ENCODE peak calls at places on chromosomes 16 and 17, in ten cellular contexts. One of them, this sample, is unnamed.
A peak's percentile ranks its signal among the peaks of the same experiment; 100 is the strongest.

GRCh38 chr16:74608944-74609343 is 2.0 kb upstream of the GLG1 start:
- DNase-seq in activated CD8-positive, alpha-beta T cell treated with anti-CD3 and anti-CD28 coated beads for 36 hours: peak; percentile 31
- DNase-seq in foreskin fibroblast: no peak
- DNase-seq in right lobe of liver: no peak
- DNase-seq in nucleus accumbens: no peak
- DNase-seq in germinal center: no peak
- DNase-seq in small intestine: no peak
- DNase-seq in AG09309: no peak
- DNase-seq in hippocampal formation: no peak
- DNase-seq in glomerular endothelial cell: no peak
- DNase-seq in this sample: peak; percentile 15

GRCh38 chr16:89478576-89479221 is 11.7 kb downstream of the ANKRD11 start:
- DNase-seq in activated CD8-positive, alpha-beta T cell treated with anti-CD3 and anti-CD28 coated beads for 36 hours: peak; percentile 37
- DNase-seq in foreskin fibroblast: peak; percentile 50
- DNase-seq in right lobe of liver: no peak
- DNase-seq in nucleus accumbens: no peak
- DNase-seq in germinal center: no peak
- DNase-seq in small intestine: no peak
- DNase-seq in AG09309: no peak
- DNase-seq in hippocampal formation: no peak
- DNase-seq in glomerular endothelial cell: no peak
- DNase-seq in this sample: no peak

GRCh38 chr16:15899538-15900100 is 11.2 kb upstream of the CEP20 start:
- DNase-seq in activated CD8-positive, alpha-beta T cell treated with anti-CD3 and anti-CD28 coated beads for 36 hours: peak; percentile 69
- DNase-seq in foreskin fibroblast: peak; percentile 72
- DNase-seq in right lobe of liver: no peak
- DNase-seq in nucleus accumbens: no peak
- DNase-seq in germinal center: no peak
- DNase-seq in small intestine: peak; percentile 91
- DNase-seq in AG09309: peak; percentile 38
- DNase-seq in hippocampal formation: no peak
- DNase-seq in glomerular endothelial cell: no peak
- DNase-seq in this sample: no peak

GRCh38 chr17:78993241-78993956 is 13.7 kb upstream of the LGALS3BP start:
- DNase-seq in activated CD8-positive, alpha-beta T cell treated with anti-CD3 and anti-CD28 coated beads for 36 hours: peak; percentile 76
- DNase-seq in foreskin fibroblast: peak; percentile 16
- DNase-seq in right lobe of liver: peak; percentile 54
- DNase-seq in nucleus accumbens: no peak
- DNase-seq in germinal center: peak; percentile 51
- DNase-seq in small intestine: peak; percentile 49
- DNase-seq in AG09309: no peak
- DNase-seq in hippocampal formation: peak; percentile 28
- DNase-seq in glomerular endothelial cell: no peak
- DNase-seq in this sample: peak; percentile 34

GRCh38 chr17:81859906-81860755 is at the start of gene P4HB:
- DNase-seq in activated CD8-positive, alpha-beta T cell treated with anti-CD3 and anti-CD28 coated beads for 36 hours: peak; percentile 15
- DNase-seq in foreskin fibroblast: no peak
- DNase-seq in right lobe of liver: no peak
- DNase-seq in nucleus accumbens: no peak
- DNase-seq in germinal center: no peak
- DNase-seq in small intestine: no peak
- DNase-seq in AG09309: no peak
- DNase-seq in hippocampal formation: no peak
- DNase-seq in glomerular endothelial cell: no peak
- DNase-seq in this sample: no peak

GRCh38 chr16:75311383-75311938 is 60.0 kb upstream of the BCAR1 start:
- DNase-seq in activated CD8-positive, alpha-beta T cell treated with anti-CD3 and anti-CD28 coated beads for 36 hours: no peak
- DNase-seq in foreskin fibroblast: no peak
- DNase-seq in right lobe of liver: no peak
- DNase-seq in nucleus accumbens: no peak
- DNase-seq in germinal center: no peak
- DNase-seq in small intestine: no peak
- DNase-seq in AG09309: no peak
- DNase-seq in hippocampal formation: no peak
- DNase-seq in glomerular endothelial cell: no peak
- DNase-seq in this sample: no peak

GRCh38 chr16:66848172-66848571 is 4.0 kb downstream of the CA7 start:
- DNase-seq in activated CD8-positive, alpha-beta T cell treated with anti-CD3 and anti-CD28 coated beads for 36 hours: peak; percentile 52
- DNase-seq in foreskin fibroblast: no peak
- DNase-seq in right lobe of liver: no peak
- DNase-seq in nucleus accumbens: no peak
- DNase-seq in germinal center: no peak
- DNase-seq in small intestine: no peak
- DNase-seq in AG09309: no peak
- DNase-seq in hippocampal formation: no peak
- DNase-seq in glomerular endothelial cell: no peak
- DNase-seq in this sample: no peak

GRCh38 chr17:65455972-65456343 is 105.5 kb downstream of the AXIN2 start:
- DNase-seq in activated CD8-positive, alpha-beta T cell treated with anti-CD3 and anti-CD28 coated beads for 36 hours: peak; percentile 5
- DNase-seq in foreskin fibroblast: peak; percentile 8
- DNase-seq in right lobe of liver: no peak
- DNase-seq in nucleus accumbens: no peak
- DNase-seq in germinal center: no peak
- DNase-seq in small intestine: peak; percentile 40
- DNase-seq in AG09309: no peak
- DNase-seq in hippocampal formation: peak; percentile 3
- DNase-seq in glomerular endothelial cell: no peak
- DNase-seq in this sample: no peak

GRCh38 chr17:80892900-80893603 is 98.6 kb upstream of the CHMP6 start:
- DNase-seq in activated CD8-positive, alpha-beta T cell treated with anti-CD3 and anti-CD28 coated beads for 36 hours: peak; percentile 73
- DNase-seq in foreskin fibroblast: peak; percentile 20
- DNase-seq in right lobe of liver: no peak
- DNase-seq in nucleus accumbens: no peak
- DNase-seq in germinal center: no peak
- DNase-seq in small intestine: no peak
- DNase-seq in AG09309: peak; percentile 13
- DNase-seq in hippocampal formation: no peak
- DNase-seq in glomerular endothelial cell: no peak
- DNase-seq in this sample: peak; percentile 49

GRCh38 chr16:75931043-75931442 is 204.8 kb upstream of the CPHXL start:
- DNase-seq in activated CD8-positive, alpha-beta T cell treated with anti-CD3 and anti-CD28 coated beads for 36 hours: no peak
- DNase-seq in foreskin fibroblast: peak; percentile 32
- DNase-seq in right lobe of liver: no peak
- DNase-seq in nucleus accumbens: no peak
- DNase-seq in germinal center: no peak
- DNase-seq in small intestine: no peak
- DNase-seq in AG09309: no peak
- DNase-seq in hippocampal formation: no peak
- DNase-seq in glomerular endothelial cell: no peak
- DNase-seq in this sample: no peak

GRCh38 chr17:66711936-66712335 is 123.0 kb upstream of the CACNG5 start:
- DNase-seq in activated CD8-positive, alpha-beta T cell treated with anti-CD3 and anti-CD28 coated beads for 36 hours: no peak
- DNase-seq in foreskin fibroblast: no peak
- DNase-seq in right lobe of liver: no peak
- DNase-seq in nucleus accumbens: no peak
- DNase-seq in germinal center: no peak
- DNase-seq in small intestine: peak; percentile 61
- DNase-seq in AG09309: no peak
- DNase-seq in hippocampal formation: no peak
- DNase-seq in glomerular endothelial cell: no peak
- DNase-seq in this sample: no peak

GRCh38 chr16:82037666-82038065 is 2.6 kb downstream of the HSD17B2 start:
- DNase-seq in activated CD8-positive, alpha-beta T cell treated with anti-CD3 and anti-CD28 coated beads for 36 hours: no peak
- DNase-seq in foreskin fibroblast: no peak
- DNase-seq in right lobe of liver: no peak
- DNase-seq in nucleus accumbens: no peak
- DNase-seq in germinal center: no peak
- DNase-seq in small intestine: no peak
- DNase-seq in AG09309: no peak
- DNase-seq in hippocampal formation: no peak
- DNase-seq in glomerular endothelial cell: no peak
- DNase-seq in this sample: no peak

GRCh38 chr16:8667492-8667891 is 6.9 kb upstream of the ABAT start:
- DNase-seq in activated CD8-positive, alpha-beta T cell treated with anti-CD3 and anti-CD28 coated beads for 36 hours: no peak
- DNase-seq in foreskin fibroblast: no peak
- DNase-seq in right lobe of liver: no peak
- DNase-seq in nucleus accumbens: no peak
- DNase-seq in germinal center: no peak
- DNase-seq in small intestine: no peak
- DNase-seq in AG09309: no peak
- DNase-seq in hippocampal formation: no peak
- DNase-seq in glomerular endothelial cell: no peak
- DNase-seq in this sample: no peak

GRCh38 chr17:50127661-50128361 is 2.1 kb downstream of the SAMD14 start:
- DNase-seq in activated CD8-positive, alpha-beta T cell treated with anti-CD3 and anti-CD28 coated beads for 36 hours: no peak
- DNase-seq in foreskin fibroblast: no peak
- DNase-seq in right lobe of liver: no peak
- DNase-seq in nucleus accumbens: no peak
- DNase-seq in germinal center: no peak
- DNase-seq in small intestine: no peak
- DNase-seq in AG09309: no peak
- DNase-seq in hippocampal formation: no peak
- DNase-seq in glomerular endothelial cell: no peak
- DNase-seq in this sample: no peak

GRCh38 chr17:60947100-60947499 is 269.4 kb downstream of the BCAS3 start:
- DNase-seq in activated CD8-positive, alpha-beta T cell treated with anti-CD3 and anti-CD28 coated beads for 36 hours: no peak
- DNase-seq in foreskin fibroblast: peak; percentile 43
- DNase-seq in right lobe of liver: no peak
- DNase-seq in nucleus accumbens: no peak
- DNase-seq in germinal center: no peak
- DNase-seq in small intestine: no peak
- DNase-seq in AG09309: no peak
- DNase-seq in hippocampal formation: no peak
- DNase-seq in glomerular endothelial cell: no peak
- DNase-seq in this sample: no peak

GRCh38 chr16:81327483-81328196 is 12.9 kb downstream of the GAN start:
- DNase-seq in activated CD8-positive, alpha-beta T cell treated with anti-CD3 and anti-CD28 coated beads for 36 hours: no peak
- DNase-seq in foreskin fibroblast: no peak
- DNase-seq in right lobe of liver: no peak
- DNase-seq in nucleus accumbens: no peak
- DNase-seq in germinal center: no peak
- DNase-seq in small intestine: peak; percentile 14
- DNase-seq in AG09309: no peak
- DNase-seq in hippocampal formation: no peak
- DNase-seq in glomerular endothelial cell: no peak
- DNase-seq in this sample: no peak